ENCODE peak calls at places on chromosome 5, in four cellular contexts. M, U, G and N are unnamed samples.

GRCh38 chr5:30605693-30606268 is 587.7 kb upstream of the CDH6 start:
- DNase-seq in M (no peak), U (no peak), G (no peak), N (no peak)

GRCh38 chr5:158514353-158514960 is 585.3 kb downstream of the EBF1 start:
- DNase-seq in G (no peak), M (peak; percentile 13), U (no peak), N (peak; percentile 8)

GRCh38 chr5:16411235-16411634 is 54.4 kb downstream of the ZNF622 start:
- DNase-seq in U (no peak), M (peak; percentile 20), G (no peak), N (no peak)

GRCh38 chr5:64952961-64953360 is 184.2 kb downstream of the CWC27 start:
- DNase-seq in G (no peak), M (no peak), U (no peak), N (no peak)

GRCh38 chr5:110735545-110735944 is 3.3 kb upstream of the SLC25A46 start:
- DNase-seq in U (no peak), M (no peak), G (no peak), N (no peak)

GRCh38 chr5:133293953-133294352 is 242.1 kb downstream of the HSPA4 start:
- DNase-seq in U (no peak), M (no peak), G (no peak), N (no peak)

GRCh38 chr5:163943546-163943945 is 438.1 kb downstream of the MAT2B start:
- DNase-seq in G (no peak), U (no peak), M (peak; percentile 81), N (peak; percentile 1)

GRCh38 chr5:151345808-151346478 is 1.4 kb downstream of the SLC36A2 start:
- DNase-seq in U (no peak), M (peak; percentile 28), G (no peak), N (no peak)

GRCh38 chr5:998975-999501 is 9.6 kb upstream of the NKD2 start:
- DNase-seq in G (no peak), M (no peak), U (no peak), N (peak; percentile 52)

GRCh38 chr5:150131978-150132694 is 23.5 kb downstream of the PDGFRB start:
- DNase-seq in G (no peak), U (no peak), M (peak; percentile 19), N (no peak)

GRCh38 chr5:171975262-171975876 is 31.1 kb downstream of the FBXW11 start:
- DNase-seq in M (peak; percentile 49), U (peak; percentile 50), G (no peak), N (peak; percentile 20)

GRCh38 chr5:158140120-158140778 is 281.3 kb upstream of the CLINT1 start:
- DNase-seq in U (no peak), G (no peak), M (no peak), N (peak; percentile 46)

GRCh38 chr5:127876384-127876783 is 173.2 kb downstream of the CCDC192 start:
- DNase-seq in G (no peak), U (no peak), M (no peak), N (no peak)

GRCh38 chr5:111134080-111134479 is 41.9 kb downstream of the WDR36 start:
- DNase-seq in G (no peak), M (peak; percentile 73), U (no peak), N (no peak)

GRCh38 chr5:150989695-150990094 is 30.7 kb upstream of the GPX3 start:
- DNase-seq in U (peak; percentile 49), M (no peak), G (no peak), N (no peak)

GRCh38 chr5:126373621-126374416 is 49.4 kb upstream of the GRAMD2B start:
- DNase-seq in G (no peak), U (no peak), M (no peak), N (peak; percentile 63)

GRCh38 chr5:126369083-126369482 is 54.1 kb upstream of the GRAMD2B start:
- DNase-seq in U (no peak), G (no peak), M (no peak), N (no peak)

GRCh38 chr5:126368239-126368812 is 54.9 kb upstream of the GRAMD2B start:
- DNase-seq in G (peak; percentile 42), U (peak; percentile 73), M (peak; percentile 25), N (no peak)

GRCh38 chr5:126369995-126370731 is 53.0 kb upstream of the GRAMD2B start:
- DNase-seq in U (no peak), G (no peak), M (peak; percentile 23), N (peak; percentile 49)

GRCh38 chr5:126370796-126371718 is 52.2 kb upstream of the GRAMD2B start:
- DNase-seq in U (peak; percentile 51), M (peak; percentile 78), G (no peak), N (no peak)
- H3K18ac ChIP-seq in U (no peak overlapping the region), M (peak overlapping the region; percentile 26), G (peak overlapping the region; percentile 70), N (no peak overlapping the region)

DNA sequence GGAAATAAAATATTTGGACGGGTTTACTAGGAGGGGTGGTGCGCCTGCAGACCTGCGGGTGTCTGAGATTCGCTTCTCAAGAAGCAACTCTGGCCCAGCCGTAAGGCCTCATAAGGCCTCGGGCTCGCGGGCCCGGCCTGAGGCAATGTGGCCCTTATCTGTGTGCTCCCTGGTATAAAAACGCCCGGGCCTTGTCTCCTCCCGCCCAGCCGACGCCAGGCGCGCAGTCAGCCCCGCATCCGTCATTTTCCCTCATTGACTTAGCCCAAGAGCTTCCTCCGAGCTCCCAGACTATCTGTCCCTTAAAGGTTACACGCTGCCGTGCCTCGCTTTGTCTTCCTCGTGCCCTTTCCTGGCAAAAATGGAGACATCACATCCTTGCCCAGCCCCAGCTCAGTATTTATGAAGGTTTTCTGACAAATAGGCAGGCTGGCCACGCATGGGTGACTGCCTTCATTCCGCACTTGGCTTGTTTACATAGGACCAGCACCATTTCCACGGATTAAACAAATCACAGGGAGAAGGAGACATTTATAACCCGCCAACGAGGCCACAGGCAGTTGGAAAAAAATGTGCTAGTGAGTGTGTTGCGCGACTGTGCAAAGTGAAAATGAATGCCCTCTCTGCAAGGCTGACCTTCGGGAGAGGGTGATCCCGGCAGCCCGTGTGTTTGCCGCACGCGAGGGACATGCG is 74.5 kb upstream of the TBCA start:
- DNase-seq in U (peak; percentile 56), G (peak; percentile 30), M (no peak), N (peak; percentile 27)
- H3K14ac ChIP-seq in U (no peak overlapping the region), G (peak overlapping the region; percentile 33), M (no peak overlapping the region), N (no peak overlapping the region)

DNA sequence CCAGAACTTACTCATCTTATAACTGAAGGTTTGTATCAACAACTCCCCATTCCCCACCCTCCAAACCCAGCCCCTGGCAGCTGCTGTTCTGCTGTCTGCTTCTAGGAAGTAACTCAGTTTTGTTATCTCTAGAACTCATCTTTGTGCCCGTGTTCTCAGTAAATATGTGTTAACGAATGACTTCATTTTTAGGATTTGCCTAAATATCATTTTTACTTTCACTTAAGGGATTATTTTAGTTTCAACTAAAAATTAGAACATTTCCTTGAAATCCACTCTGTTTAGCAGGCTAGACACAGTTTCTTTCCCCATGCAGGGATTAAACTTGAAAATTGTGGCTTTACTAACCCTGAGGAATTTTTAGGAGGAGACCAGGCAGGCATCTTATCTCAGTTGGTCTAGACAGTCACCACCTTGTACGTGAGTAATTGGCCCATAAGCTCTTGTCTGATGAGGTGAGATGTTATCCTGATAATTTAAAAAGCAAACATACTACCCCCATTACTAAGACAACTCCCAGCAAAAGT is 68.2 kb upstream of the TNFAIP8 start:
- DNase-seq in G (no peak), U (no peak), M (peak; percentile 32), N (no peak)
- H3K4me2 ChIP-seq in G (no peak overlapping the region), U (no peak overlapping the region), M (peak overlapping the region; percentile 89), N (peak overlapping the region; percentile 47)

GRCh38 chr5:124301850-124302249 is 444.6 kb downstream of the ZNF608 start:
- DNase-seq in M (peak; percentile 72), U (no peak), G (no peak), N (peak; percentile 62)

GRCh38 chr5:124297826-124298225 is 448.6 kb downstream of the ZNF608 start:
- DNase-seq in U (no peak), G (no peak), M (no peak), N (no peak)

GRCh38 chr5:124302504-124302903 is 443.9 kb downstream of the ZNF608 start:
- DNase-seq in M (peak; percentile 68), U (no peak), G (no peak), N (peak; percentile 75)

DNA sequence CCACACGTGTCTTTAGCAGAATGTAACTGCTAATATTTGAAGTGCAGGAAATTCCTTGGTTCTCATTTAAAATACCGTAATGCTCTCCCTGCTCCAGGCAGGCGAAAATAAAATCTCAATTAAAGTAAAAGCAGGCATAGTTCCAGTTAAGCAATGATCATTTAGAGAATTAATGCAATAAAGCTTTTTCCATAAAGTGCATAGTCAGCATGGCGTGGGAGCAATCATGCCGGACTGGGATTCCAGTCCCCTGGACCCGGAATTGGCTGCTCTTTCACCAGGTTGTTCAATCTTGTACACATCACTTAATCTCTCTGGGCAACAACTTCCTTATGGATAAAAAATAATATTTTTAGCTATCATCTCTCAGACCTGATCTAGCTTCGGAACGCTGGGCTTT is 445.2 kb downstream of the ZNF608 start:
- DNase-seq in U (no peak), M (no peak), G (no peak), N (no peak)
- H3K18ac ChIP-seq in U (no peak overlapping the region), M (no peak overlapping the region), G (no peak overlapping the region), N (no peak overlapping the region)

GRCh38 chr5:53479656-53480473 is 564 bp upstream of the FST start:
- DNase-seq in U (peak; percentile 57), M (peak; percentile 73), G (peak; percentile 61), N (peak; percentile 57)
- H3K14ac ChIP-seq in U (peak overlapping the region; percentile 88), M (peak overlapping the region; percentile 50), G (no peak overlapping the region), N (no peak overlapping the region)

GRCh38 chr5:168529361-168530234 is 493 bp downstream of the FBLL1 start:
- DNase-seq in M (no peak), G (peak; percentile 11), U (peak; percentile 43), N (peak; percentile 4)

GRCh38 chr5:168528521-168529360 is at the start of gene FBLL1:
- DNase-seq in G (peak; percentile 81), M (peak; percentile 16), U (peak; percentile 73), N (peak; percentile 48)

GRCh38 chr5:168525856-168526255 is 3.2 kb upstream of the FBLL1 start:
- DNase-seq in M (no peak), G (no peak), U (no peak), N (no peak)

GRCh38 chr5:168530751-168531150 is 1.6 kb downstream of the FBLL1 start:
- DNase-seq in G (no peak), M (peak; percentile 7), U (no peak), N (no peak)

DNA sequence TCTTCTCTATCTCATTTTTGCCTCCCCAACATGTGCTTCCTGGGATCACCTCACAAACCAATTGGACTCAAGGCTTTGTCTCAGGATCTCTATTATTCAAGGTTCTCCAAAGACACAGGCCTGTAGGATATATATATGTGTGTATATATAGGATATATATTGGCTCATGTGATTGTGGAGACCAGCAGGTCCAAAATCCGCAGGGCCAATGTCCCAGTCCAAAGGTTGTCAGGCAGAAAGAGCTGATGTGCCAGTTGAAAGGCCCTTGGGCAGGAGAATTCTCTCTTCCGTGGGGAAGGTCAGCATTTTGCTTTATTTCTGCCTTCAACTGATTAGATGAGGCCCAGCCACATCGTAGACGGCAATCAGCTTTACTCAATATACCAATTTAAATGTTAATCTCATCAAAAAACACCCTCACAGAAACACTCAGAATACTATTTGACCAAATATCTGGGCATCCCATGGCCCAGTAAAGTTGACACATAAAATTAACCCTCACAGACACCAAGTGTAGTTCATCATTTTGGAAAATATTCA is 1.3 kb upstream of the FBLL1 start:
- DNase-seq in U (no peak), M (no peak), G (no peak), N (no peak)
- H3K4me2 ChIP-seq in U (no peak overlapping the region), M (no peak overlapping the region), G (no peak overlapping the region), N (no peak overlapping the region)

GRCh38 chr5:75536147-75536546 is 24.5 kb downstream of the POLK start:
- DNase-seq in U (no peak), M (no peak), G (no peak), N (no peak)
- H3K18ac ChIP-seq in U (peak overlapping the region; percentile 27), M (no peak overlapping the region), G (peak overlapping the region; percentile 72), N (no peak overlapping the region)